ENCODE peak calls at places on chromosomes 4 and X, in four cellular contexts. J is left colon, B is GM12878, Q is T-helper 9 cell. U is an unnamed sample.
A peak's percentile ranks its signal among the peaks of the same experiment; 100 is the strongest.

GRCh38 chr4:143473334-143474126 is 40.0 kb upstream of the SMARCA5 start:
- DNase-seq in J (no peak), B (no peak), Q (no peak), U (no peak)

GRCh38 chr4:158209825-158210807 is at the start of gene TMEM144:
- DNase-seq in J (peak; percentile 92), B (no peak), Q (no peak), U (peak; percentile 72)

GRCh38 chr4:122152699-122153328 is 683 bp downstream of the BLTP1 start:
- DNase-seq in J (peak; percentile 61), B (no peak), Q (peak; percentile 16), U (peak; percentile 47)

GRCh38 chrX:115960440-115961084 is 210.0 kb upstream of the AGTR2 start:
- DNase-seq in J (peak; percentile 59), B (no peak), Q (no peak), U (no peak)

GRCh38 chr4:53714377-53715140 is 123.3 kb upstream of the LNX1 start:
- DNase-seq in J (no peak), B (no peak), Q (no peak), U (no peak)

GRCh38 chr4:67035501-67035900 is 509.8 kb downstream of the CENPC start:
- DNase-seq in J (no peak), B (no peak), Q (no peak), U (no peak)

GRCh38 chrX:51825432-51825831 is 68.0 kb upstream of the MAGED1 start:
- DNase-seq in J (no peak), B (no peak), Q (no peak), U (no peak)

GRCh38 chr4:162837241-162837640 is 329.4 kb downstream of the NAF1 start:
- DNase-seq in J (no peak), B (no peak), Q (no peak), U (no peak)

GRCh38 chr4:11598591-11598990 is 169.9 kb upstream of the HS3ST1 start:
- DNase-seq in J (no peak), B (no peak), Q (no peak), U (no peak)

GRCh38 chr4:60962286-60962685 is 237.8 kb upstream of the ADGRL3 start:
- DNase-seq in J (no peak), B (no peak), Q (no peak), U (no peak)

GRCh38 chr4:72169861-72170260 is 138.1 kb downstream of the NPFFR2 start:
- DNase-seq in J (no peak), B (no peak), Q (no peak), U (no peak)

GRCh38 chrX:49995021-49995731 is 72.8 kb downstream of the CLCN5 start:
- DNase-seq in J (no peak), B (no peak), Q (no peak), U (no peak)

GRCh38 chr4:48651869-48652447 is 128.1 kb downstream of the FRYL start:
- DNase-seq in J (no peak), B (no peak), Q (no peak), U (no peak)

GRCh38 chr4:185721949-185722316 is 90.1 kb downstream of the SORBS2 start:
- DNase-seq in J (no peak), B (no peak), Q (no peak), U (no peak)

GRCh38 chr4:183356173-183356825 is 34.1 kb upstream of the CLDN24 start:
- DNase-seq in J (no peak), B (no peak), Q (no peak), U (no peak)

GRCh38 chrX:9433596-9433995 is 31.3 kb upstream of the TBL1X start:
- DNase-seq in J (no peak), B (no peak), Q (no peak), U (peak; percentile 57)

GRCh38 chrX:153398275-153398960 is 2.7 kb downstream of the PNMA6E start:
- DNase-seq in J (no peak), B (no peak), Q (no peak), U (no peak)

GRCh38 chrX:70088791-70089190 is 26.5 kb downstream of the OTUD6A start:
- DNase-seq in J (no peak), B (no peak), Q (no peak), U (peak; percentile 9)

GRCh38 chrX:50115973-50116372 is 84.8 kb downstream of the AKAP4 start:
- DNase-seq in J (no peak), B (no peak), Q (no peak), U (no peak)

GRCh38 chr4:53450773-53451172 is 73.3 kb downstream of the FIP1L1 start:
- DNase-seq in J (no peak), B (no peak), Q (no peak), U (no peak)

GRCh38 chr4:169530048-169530447 is 82.3 kb downstream of the NEK1 start:
- DNase-seq in J (no peak), B (no peak), Q (no peak), U (no peak)